ENCODE peak calls at places on chromosomes 7 and 10, in five cellular contexts. A is activated T-cell treated with anti-CD3 and anti-CD28 coated beads for 48 hours, J is posterior vena cava, U is AG08395, G is neuronal stem cell. L is an unnamed sample.

GRCh38 chr10:71737356-71738172 is 18.0 kb upstream of the C10orf105 start:
- DNase-seq in A (no peak), J (no peak), U (peak; percentile 65), G (no peak), L (no peak)

GRCh38 chr7:13687500-13687899 is 302.0 kb downstream of the ETV1 start:
- DNase-seq in A (no peak), J (no peak), U (no peak), G (no peak), L (no peak)

GRCh38 chr7:29193316-29194205 is 1.0 kb upstream of the CHN2 start:
- DNase-seq in A (no peak), J (no peak), U (no peak), G (peak; percentile 11), L (no peak)

GRCh38 chr10:130111115-130111847 is 651 bp upstream of the C10orf143 start:
- DNase-seq in A (peak; percentile 87), J (peak; percentile 98), U (peak; percentile 96), G (peak; percentile 95), L (peak; percentile 98)

GRCh38 chr7:47803846-47804245 is 144.4 kb downstream of the PKD1L1 start:
- DNase-seq in A (no peak), J (no peak), U (no peak), G (no peak), L (no peak)

GRCh38 chr7:124085168-124085567 is 52.3 kb upstream of the TMEM229A start:
- DNase-seq in A (no peak), J (no peak), U (no peak), G (no peak), L (no peak)

GRCh38 chr10:28996345-28996744 is 292.5 kb upstream of the LYZL1 start:
- DNase-seq in A (no peak), J (no peak), U (no peak), G (no peak), L (no peak)

GRCh38 chr10:43126759-43127424 is 11.4 kb upstream of the CSGALNACT2 start:
- DNase-seq in A (no peak), J (no peak), U (no peak), G (no peak), L (no peak)

GRCh38 chr10:132606536-132607316 is 69.1 kb downstream of the INPP5A start:
- DNase-seq in A (no peak), J (peak; percentile 82), U (no peak), G (no peak), L (no peak)

GRCh38 chr7:91128574-91129348 is 135.5 kb upstream of the FZD1 start:
- DNase-seq in A (no peak), J (no peak), U (peak; percentile 2), G (no peak), L (peak; percentile 7)

GRCh38 chr7:132108553-132108952 is 467.7 kb downstream of the PLXNA4 start:
- DNase-seq in A (no peak), J (no peak), U (no peak), G (peak; percentile 51), L (no peak)